ENCODE peak calls at places on chromosomes 16 and 17, in five cellular contexts. I, G, S, C and V are unnamed samples.

GRCh38 chr16:345686-346231 is 6.8 kb downstream of the AXIN1 start:
- DNase-seq in I (no peak), G (no peak), S (no peak), C (no peak), V (no peak)

GRCh38 chr16:81493755-81494433 is 49.3 kb downstream of the CMIP start:
- DNase-seq in I (peak; percentile 55), G (no peak), S (peak; percentile 15), C (peak; percentile 94), V (no peak)

GRCh38 chr17:50133028-50133768 is 3.2 kb upstream of the SAMD14 start:
- DNase-seq in I (no peak), G (no peak), S (no peak), C (no peak), V (no peak)

GRCh38 chr16:55072976-55073375 is 142.3 kb downstream of the IRX5 start:
- DNase-seq in I (no peak), G (no peak), S (no peak), C (no peak), V (no peak)

GRCh38 chr16:67339453-67339852 is 12.8 kb downstream of the LRRC36 start:
- DNase-seq in I (peak; percentile 9), G (no peak), S (peak; percentile 19), C (no peak), V (no peak)

GRCh38 chr17:74186498-74186897 is 17.0 kb upstream of the RPL38 start:
- DNase-seq in I (no peak), G (no peak), S (no peak), C (no peak), V (no peak)

GRCh38 chr17:149231-149630 is 11.9 kb downstream of the SCGB1C2 start:
- DNase-seq in I (no peak), G (peak; percentile 56), S (no peak), C (no peak), V (peak; percentile 43)

GRCh38 chr16:13864689-13865088 is 55.3 kb upstream of the ERCC4 start:
- DNase-seq in I (no peak), G (no peak), S (no peak), C (no peak), V (no peak)

GRCh38 chr16:90072442-90073105 is 4.6 kb downstream of the PRDM7 start:
- DNase-seq in I (no peak), G (no peak), S (no peak), C (no peak), V (no peak)

GRCh38 chr17:14052886-14053615 is 16.3 kb upstream of the COX10 start:
- DNase-seq in I (no peak), G (no peak), S (no peak), C (no peak), V (no peak)

GRCh38 chr17:15398291-15398690 is 56.9 kb upstream of the TEKT3 start:
- DNase-seq in I (no peak), G (no peak), S (peak; percentile 71), C (peak; percentile 30), V (no peak)